ENCODE peak calls at places on chromosomes 3 and 15, in seven cellular contexts. B is esophagus squamous epithelium, L is transverse colon, U is A549, R is uterus, A is body of pancreas, X is sigmoid colon. O is an unnamed sample.

GRCh38 chr15:80565988-80566387 is 129.1 kb upstream of the ABHD17C start:
- DNase-seq in U (no peak), B (no peak), A (no peak), X (no peak), R (no peak), L (no peak), O (no peak)

GRCh38 chr15:76575177-76576078 is 238.9 kb downstream of the ISL2 start:
- DNase-seq in B (no peak), R (no peak), L (no peak), X (no peak), U (no peak), A (no peak), O (no peak)

GRCh38 chr15:38202356-38202755 is 50.3 kb upstream of the SPRED1 start:
- DNase-seq in A (no peak), R (no peak), L (no peak), B (no peak), U (no peak), X (no peak), O (no peak)

GRCh38 chr3:88005066-88005465 is 53.7 kb downstream of the CGGBP1 start:
- DNase-seq in R (no peak), U (peak; percentile 27), B (no peak), L (no peak), X (no peak), A (no peak), O (no peak)

GRCh38 chr3:13026534-13026933 is 46.7 kb downstream of the IQSEC1 start:
- DNase-seq in A (no peak), L (no peak), R (no peak), X (no peak), B (no peak), U (no peak), O (no peak)

GRCh38 chr15:67248106-67248505 is 6.4 kb downstream of the AAGAB start:
- DNase-seq in X (no peak), A (no peak), L (no peak), R (no peak), U (no peak), B (no peak), O (no peak)

GRCh38 chr3:185527364-185527763 is 25.0 kb downstream of the LIPH start:
- DNase-seq in R (no peak), A (no peak), X (no peak), L (no peak), U (no peak), B (no peak), O (no peak)

GRCh38 chr3:34619990-34620389 is 821.6 kb downstream of the PDCD6IP start:
- DNase-seq in X (no peak), R (no peak), A (no peak), B (no peak), L (no peak), U (no peak), O (no peak)

DNA sequence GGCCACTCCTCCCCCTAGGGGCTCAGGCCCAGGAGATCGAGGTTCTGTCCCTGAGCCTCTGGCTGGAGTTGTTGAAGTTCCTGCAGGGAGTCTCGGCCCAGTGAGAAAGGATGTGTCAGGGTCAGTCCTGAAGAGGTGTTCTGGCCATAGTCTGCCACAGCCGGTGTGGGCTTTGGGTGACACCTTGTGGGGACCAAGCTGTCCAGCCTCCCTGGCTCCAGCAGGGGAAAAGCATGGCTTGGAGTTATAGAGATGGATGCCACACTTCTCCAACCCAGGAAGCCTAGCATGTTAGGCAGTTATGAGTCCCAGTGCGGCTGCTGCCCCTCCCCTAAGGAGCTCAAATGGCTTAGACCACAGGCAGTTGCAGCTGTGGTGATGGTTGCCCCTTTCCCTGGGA is 945.6 kb upstream of the GBE1 start:
- DNase-seq in B (no peak), A (peak; percentile 14), X (peak; percentile 38), U (no peak), L (no peak), R (no peak), O (peak; percentile 25)
- TF ChIP-seq POLR2A in B (no peak), A (no peak), X (no peak), U (no peak), L (no peak), R (no peak), O (no peak)

DNA sequence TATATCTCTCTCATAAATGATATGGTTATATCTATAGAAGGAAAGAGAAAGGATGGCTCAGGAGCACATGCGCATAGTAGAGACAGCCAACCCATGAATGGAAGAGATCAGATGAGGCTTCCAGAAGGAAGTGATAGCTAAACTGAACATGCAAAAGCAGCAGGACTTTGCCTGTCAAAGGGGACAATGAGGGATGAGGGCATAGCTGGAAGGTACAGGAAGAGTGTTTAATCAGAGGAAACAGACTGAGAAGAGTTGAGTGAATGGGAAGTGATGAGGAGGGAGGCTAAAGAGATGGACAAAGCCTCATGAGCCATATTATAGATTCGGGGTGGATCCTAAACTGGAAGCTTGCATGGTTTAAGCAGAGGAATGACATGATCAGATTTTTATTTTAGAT is 26.5 kb upstream of the VEPH1 start:
- DNase-seq in B (no peak), R (no peak), X (no peak), U (no peak), A (no peak), L (no peak), O (no peak)
- H3K4me1 ChIP-seq in B (no peaks in the 10 kb centered on the region), R (no peaks in the 10 kb centered on the region), X (no peaks in the 10 kb centered on the region), U (no peaks in the 10 kb centered on the region), A (peaks cover 5% of the 10 kb centered on the region), L (no peaks in the 10 kb centered on the region), O (peaks cover 4% of the 10 kb centered on the region)

GRCh38 chr15:37015476-37015875 is 84.9 kb downstream of the MEIS2 start:
- DNase-seq in B (no peak), A (no peak), L (no peak), R (no peak), X (no peak), U (no peak), O (no peak)

GRCh38 chr15:37014137-37014536 is 86.2 kb downstream of the MEIS2 start:
- DNase-seq in R (no peak), A (no peak), L (no peak), X (no peak), U (no peak), B (no peak), O (no peak)

GRCh38 chr15:37015025-37015424 is 85.3 kb downstream of the MEIS2 start:
- DNase-seq in X (no peak), A (no peak), U (no peak), L (no peak), B (no peak), R (no peak), O (no peak)

GRCh38 chr15:37016287-37016686 is 84.1 kb downstream of the MEIS2 start:
- DNase-seq in L (peak; percentile 14), B (no peak), X (peak; percentile 87), R (peak; percentile 51), U (no peak), A (peak; percentile 46), O (peak; percentile 23)

DNA sequence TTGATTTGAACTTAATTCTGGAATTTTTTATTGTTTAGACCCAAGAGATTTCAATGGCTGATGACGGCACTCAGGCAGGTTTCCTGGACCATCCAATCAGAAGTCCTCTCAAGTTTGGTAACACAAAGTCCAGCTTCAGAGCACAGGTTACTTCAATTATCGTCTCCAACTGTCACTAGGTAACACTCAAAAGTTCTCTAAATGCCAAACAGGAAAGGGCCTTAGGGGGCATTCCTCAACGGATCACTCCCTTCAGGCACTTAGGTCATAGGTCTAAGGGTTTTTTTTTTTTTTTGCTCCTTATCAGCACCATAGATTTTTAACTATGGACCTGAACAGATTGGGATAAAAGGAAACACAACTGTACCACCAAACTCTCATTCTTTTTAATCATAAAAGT is 85.8 kb downstream of the MEIS2 start:
- DNase-seq in A (no peak), B (no peak), R (no peak), X (no peak), U (no peak), L (no peak), O (no peak)
- H3K27ac ChIP-seq in A (no peak overlapping the region), B (peak overlapping the region; percentile 74), R (peak overlapping the region; percentile 74), X (peak overlapping the region; percentile 72), U (no peak overlapping the region), L (peak overlapping the region; percentile 35), O (no peak overlapping the region)

GRCh38 chr3:33372218-33373081 is 67.8 kb downstream of the UBP1 start:
- DNase-seq in U (peak; percentile 29), A (peak; percentile 52), B (no peak), X (no peak), R (no peak), L (peak; percentile 30), O (peak; percentile 58)
- TF ChIP-seq POLR2A in U (no peak), A (no peak), B (no peak), X (no peak), R (no peak), L (no peak), O (no peak)

O was measured in testis.